ENCODE peak calls at places on chromosomes 12 and 14, in five cellular contexts. X is Peyer's patch; T is CD4-positive, alpha-beta memory T cell; O is cardiac muscle cell; J is neural progenitor cell. P is an unnamed sample. For H3K4me1, the result is how much of the 10 kb centered on the place peaks cover.

GRCh38 chr12:58566599-58566998 is 353.7 kb downstream of the LRIG3 start:
- DNase-seq in X (no peak), T (no peak), O (no peak), J (no peak), P (no peak)

GRCh38 chr14:32513571-32514009 is 184.5 kb downstream of the AKAP6 start:
- DNase-seq in X (no peak), T (no peak), O (no peak), J (no peak), P (no peak)

GRCh38 chr12:57086951-57087688 is 1.8 kb upstream of the NAB2 start:
- DNase-seq in X (peak), T (peak), O (peak), J (peak), P (peak)

GRCh38 chr14:81516941-81517797 is 16.5 kb downstream of the SEL1L start:
- DNase-seq in X (no peak), T (no peak), O (peak), J (peak), P (no peak)

GRCh38 chr12:47817272-47818006 is 2.3 kb downstream of the HDAC7 start:
- DNase-seq in X (no peak), T (no peak), O (no peak), J (peak), P (no peak)

GRCh38 chr14:51176819-51177218 is 63.2 kb upstream of the TMX1 start:
- DNase-seq in X (no peak), T (no peak), O (no peak), J (peak), P (no peak)

GRCh38 chr14:67618617-67619063 is 1.1 kb upstream of the ARG2 start:
- DNase-seq in X (no peak), T (peak), O (peak), J (peak), P (peak)

GRCh38 chr14:22837059-22837749 is 819 bp downstream of the MMP14 start:
- DNase-seq in X (peak), T (no peak), O (peak), J (peak), P (no peak)

GRCh38 chr12:121582583-121583333 is 1.9 kb upstream of the KDM2B start:
- DNase-seq in X (no peak), T (no peak), O (peak), J (peak), P (no peak)

DNA sequence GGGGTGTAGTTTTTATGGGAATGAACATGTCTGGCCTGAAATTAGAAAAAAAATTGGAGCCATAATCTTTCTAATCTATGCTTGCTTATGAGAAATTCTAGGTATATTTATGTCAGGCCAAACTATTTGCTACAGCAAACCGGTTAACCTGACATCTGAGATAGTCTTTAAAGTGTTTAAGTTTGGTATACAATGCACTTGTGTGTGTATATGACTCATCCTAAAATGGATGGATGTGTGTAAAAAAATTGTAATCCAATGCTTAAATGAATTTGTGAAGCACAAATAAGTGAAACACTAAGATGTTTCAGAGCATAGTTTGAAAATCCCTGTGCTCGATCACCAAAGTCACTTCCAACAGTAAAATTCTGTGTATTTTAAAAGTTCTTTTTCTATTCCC is 6.7 kb downstream of the CNOT2 start:
- DNase-seq in X (no peak), T (no peak), O (no peak), J (no peak), P (no peak)
- H3K4me1 ChIP-seq in X (under half), T (half or more), O (under half), J (under half), P (under half)

DNA sequence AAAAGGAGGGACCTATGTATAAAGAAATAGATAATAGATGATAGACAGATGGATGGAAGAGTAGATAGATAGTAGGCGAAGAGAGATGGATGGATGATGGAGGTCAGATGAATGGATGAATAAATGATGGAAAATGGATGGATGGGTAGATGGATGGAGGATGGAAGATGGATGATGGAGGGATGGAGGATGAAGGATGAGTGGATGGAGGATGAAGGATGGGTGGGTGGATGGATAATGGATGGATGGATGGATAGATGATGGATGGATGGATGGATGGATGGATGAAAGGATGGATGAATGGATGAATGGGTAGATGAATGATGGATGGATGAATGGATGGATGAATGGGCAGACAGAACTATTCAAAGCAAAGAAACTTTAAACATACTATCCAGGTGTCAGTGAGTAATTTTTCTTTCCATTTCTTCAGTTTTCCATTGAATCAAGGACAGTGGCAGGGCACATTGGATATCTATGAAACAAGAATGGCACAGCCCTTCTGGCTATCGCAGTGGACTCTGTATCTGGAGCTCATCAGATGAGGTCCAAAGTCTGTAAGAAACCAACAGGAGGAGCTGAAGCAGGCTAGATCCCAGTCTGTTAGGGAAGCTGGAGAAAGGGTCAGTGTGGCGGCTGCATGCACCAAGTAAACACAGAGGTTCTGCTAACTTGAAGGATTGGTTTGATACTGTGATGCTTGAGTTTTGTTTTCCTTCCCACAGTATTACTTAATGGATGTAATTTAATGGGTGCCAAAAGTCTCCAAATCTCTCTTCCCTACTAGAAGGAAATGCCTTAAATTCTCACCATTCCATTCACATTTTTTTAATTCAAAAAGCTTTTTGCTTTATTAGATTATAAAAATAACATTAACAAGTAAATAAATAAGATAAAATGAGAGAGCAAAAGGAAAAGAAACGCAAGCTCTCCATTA is 18.1 kb upstream of the MED13L start:
- DNase-seq in X (no peak), T (no peak), O (no peak), J (no peak), P (no peak)
- H3K27ac ChIP-seq in X (no peak), T (no peak), O (no peak), J (no peak), P (no peak)

DNA sequence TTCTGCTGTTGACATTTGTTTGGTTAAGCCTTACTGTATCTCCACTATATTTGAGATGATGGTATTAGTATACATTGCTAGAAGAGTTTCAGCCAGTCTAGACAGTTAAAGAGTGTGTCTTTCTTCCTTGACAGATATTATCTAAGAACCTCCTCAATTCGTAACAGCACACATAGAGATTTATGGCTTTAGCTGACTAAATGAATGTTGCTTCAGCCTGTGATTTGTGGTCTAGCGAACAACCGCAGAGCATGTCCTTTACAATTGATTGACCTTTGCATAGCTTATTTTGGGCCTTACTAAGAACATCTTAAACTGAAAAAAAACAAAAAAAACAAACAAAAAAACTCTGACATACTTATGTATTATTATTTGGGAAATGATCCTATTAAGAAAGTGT is 122.2 kb downstream of the DAAM1 start:
- DNase-seq in X (no peak), T (no peak), O (no peak), J (no peak), P (no peak)
- H3K4me1 ChIP-seq in X (under half), T (under half), O (under half), J (under half), P (under half)

GRCh38 chr14:103020271-103020910 is 37.0 kb downstream of the CDC42BPB start:
- DNase-seq in X (peak), T (no peak), O (no peak), J (no peak), P (no peak)
- H3K27ac ChIP-seq in X (no peak), T (no peak), O (no peak), J (no peak), P (no peak)

DNA sequence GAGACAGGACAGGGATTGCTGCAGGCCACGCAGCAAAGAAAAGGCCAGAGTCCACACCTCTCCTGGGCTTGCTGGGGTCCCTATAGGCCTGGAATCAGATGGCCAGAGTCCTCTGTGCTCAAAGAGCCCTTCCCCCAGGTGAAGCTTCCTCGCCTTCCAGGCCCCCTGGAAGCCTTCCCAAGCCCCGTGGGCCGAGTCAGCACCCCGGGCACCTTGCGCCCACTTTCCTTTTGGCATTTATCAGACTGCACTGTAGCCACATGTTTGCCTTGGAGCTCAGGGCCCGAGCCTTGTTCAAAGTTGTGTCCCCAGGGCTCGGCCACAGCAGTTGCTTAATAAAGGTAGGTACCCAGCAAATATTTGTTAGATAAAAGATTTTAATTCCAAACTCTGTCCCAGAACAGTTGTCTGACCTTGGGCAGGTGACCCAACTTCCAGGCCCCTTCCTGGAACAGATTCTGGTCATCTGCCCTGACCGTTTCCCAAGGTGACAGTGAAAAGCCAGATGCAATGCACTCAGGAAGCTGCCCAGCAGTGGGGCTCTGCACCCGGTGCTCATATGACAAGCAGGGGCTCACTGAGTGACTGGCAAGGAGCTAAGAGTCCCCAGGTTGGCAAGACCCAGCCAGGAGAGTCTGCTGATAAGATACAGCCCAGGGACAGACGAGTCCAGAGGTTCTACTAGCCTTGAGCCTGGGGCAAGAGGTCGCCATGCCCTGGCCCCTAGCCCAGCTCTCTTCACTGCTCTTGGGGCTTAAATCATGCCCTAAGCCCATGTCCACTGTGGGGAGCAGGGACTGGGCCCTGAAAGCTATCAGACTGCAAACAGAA is 81.2 kb downstream of the PITPNM2 start:
- DNase-seq in X (no peak), T (no peak), O (no peak), J (no peak), P (no peak)
- H3K4me1 ChIP-seq in X (under half), T (under half), O (under half), J (under half), P (under half)